ENCODE peak calls at places on chromosomes 2 and 18, in eight cellular contexts. X is GOT3; Y is amygdala; L is NCI-H2029 treated with DMSO at 0.1 percent for 48 hours; S is WTC11; Z is ELF-1; G is activated CD4-positive, alpha-beta T cell treated with anti-CD3 and anti-CD28 coated beads for 48 hours; A is ELR. J is an unnamed sample.

GRCh38 chr2:65392609-65393008 is 39.8 kb downstream of the SPRED2 start:
- DNase-seq in A (no peak), X (no peak), G (no peak), Y (no peak), L (no peak), Z (no peak), S (no peak), J (no peak)

GRCh38 chr2:143431316-143431715 is 302.1 kb downstream of the ARHGAP15 start:
- DNase-seq in A (peak), X (no peak), Z (no peak), L (no peak), G (no peak), S (no peak), Y (no peak), J (peak)

GRCh38 chr18:50127516-50128229 is 67.3 kb downstream of the MYO5B start:
- DNase-seq in X (no peak), G (no peak), L (no peak), Z (no peak), S (no peak), A (no peak), Y (no peak), J (no peak)

GRCh38 chr18:9737814-9738160 is 29.7 kb downstream of the RAB31 start:
- DNase-seq in G (no peak), Y (peak), L (no peak), Z (no peak), X (no peak), A (peak), S (no peak), J (no peak)

GRCh38 chr2:2392332-2392731 is 61.3 kb upstream of the MYT1L start:
- DNase-seq in L (no peak), Y (no peak), G (no peak), Z (no peak), S (no peak), A (no peak), X (no peak), J (no peak)

GRCh38 chr2:28681216-28681981 is 70.2 kb upstream of the PPP1CB start:
- DNase-seq in S (no peak), L (no peak), Y (peak), G (peak), X (no peak), Z (no peak), A (peak), J (peak)

GRCh38 chr18:57446322-57446721 is 11.1 kb downstream of the ONECUT2 start:
- DNase-seq in Y (no peak), L (peak), G (no peak), Z (peak), X (no peak), S (peak), A (peak), J (peak)

GRCh38 chr2:181581534-181581933 is 75.4 kb downstream of the CERKL start:
- DNase-seq in Z (no peak), Y (no peak), X (no peak), S (peak), A (no peak), L (no peak), G (no peak), J (no peak)

GRCh38 chr2:13050764-13051163 is 334.0 kb downstream of the TRIB2 start:
- DNase-seq in L (no peak), Y (no peak), X (no peak), A (peak), Z (no peak), G (no peak), S (no peak), J (no peak)

GRCh38 chr2:84836215-84836614 is 44.7 kb downstream of the TRABD2A start:
- DNase-seq in A (no peak), X (no peak), Y (no peak), L (no peak), S (no peak), G (no peak), Z (no peak), J (no peak)

GRCh38 chr2:142824756-142825155 is 52.7 kb upstream of the KYNU start:
- DNase-seq in Y (no peak), G (no peak), S (no peak), L (no peak), Z (no peak), A (peak), X (no peak), J (no peak)

GRCh38 chr2:237724811-237725478 is 73.6 kb upstream of the RBM44 start:
- DNase-seq in A (no peak), G (no peak), S (no peak), X (no peak), Z (no peak), Y (no peak), L (peak), J (no peak)

GRCh38 chr18:76255070-76255683 is 239.9 kb downstream of the ZNF516 start:
- DNase-seq in X (no peak), S (no peak), G (no peak), L (no peak), A (no peak), Y (no peak), Z (peak), J (no peak)

J was measured in lung microvascular endothelial cell.